ENCODE peak calls at places on chromosomes 7 and 10, in five cellular contexts. V, X, L, Y and R are unnamed samples.

GRCh38 chr7:6186578-6186977 is 85.8 kb downstream of the CYTH3 start:
- DNase-seq in V (no peak), X (no peak), L (peak), Y (no peak), R (no peak)

GRCh38 chr10:132018446-132018845 is 36.7 kb upstream of the BNIP3 start:
- DNase-seq in V (no peak), X (no peak), L (no peak), Y (no peak), R (no peak)

GRCh38 chr7:29564455-29565185 is 985 bp downstream of the PRR15 start:
- DNase-seq in V (peak), X (peak), L (peak), Y (no peak), R (peak)

GRCh38 chr7:38518516-38518915 is 112.7 kb downstream of the AMPH start:
- DNase-seq in V (no peak), X (no peak), L (peak), Y (no peak), R (no peak)

GRCh38 chr7:148987751-148988512 is 40.4 kb downstream of the PDIA4 start:
- DNase-seq in V (no peak), X (peak), L (peak), Y (peak), R (peak)

GRCh38 chr7:98641646-98642489 is 24.8 kb downstream of the NPTX2 start:
- DNase-seq in V (no peak), X (no peak), L (no peak), Y (peak), R (no peak)

GRCh38 chr10:59985639-59986038 is 79.3 kb upstream of the CCDC6 start:
- DNase-seq in V (no peak), X (no peak), L (no peak), Y (no peak), R (no peak)

GRCh38 chr10:2048337-2048973 is 311.1 kb upstream of the ADARB2 start:
- DNase-seq in V (no peak), X (no peak), L (no peak), Y (no peak), R (no peak)

GRCh38 chr10:94991243-94991888 is 52.9 kb downstream of the CYP2C9 start:
- DNase-seq in V (peak), X (peak), L (no peak), Y (no peak), R (peak)

GRCh38 chr7:67738145-67738544 is 741.5 kb downstream of the TYW1 start:
- DNase-seq in V (no peak), X (no peak), L (no peak), Y (no peak), R (no peak)

GRCh38 chr7:103499976-103500375 is 54.0 kb upstream of the SLC26A5 start:
- DNase-seq in V (no peak), X (peak), L (peak), Y (no peak), R (no peak)

GRCh38 chr10:102549549-102549948 is 45.8 kb downstream of the SUFU start:
- DNase-seq in V (no peak), X (no peak), L (no peak), Y (no peak), R (no peak)

GRCh38 chr7:95509199-95509598 is 23.5 kb downstream of the ASB4 start:
- DNase-seq in V (peak), X (no peak), L (peak), Y (peak), R (peak)

GRCh38 chr7:42812779-42813178 is 99.1 kb downstream of the C7orf25 start:
- DNase-seq in V (no peak), X (no peak), L (no peak), Y (no peak), R (no peak)

GRCh38 chr10:43076311-43076875 is 476 bp upstream of the RET start:
- DNase-seq in V (peak), X (no peak), L (no peak), Y (no peak), R (no peak)

GRCh38 chr10:131269776-131270460 is 41.6 kb downstream of the TCERG1L start:
- DNase-seq in V (no peak), X (no peak), L (no peak), Y (no peak), R (no peak)

GRCh38 chr7:35255909-35256876 is 2.3 kb upstream of the TBX20 start:
- DNase-seq in V (peak), X (no peak), L (no peak), Y (peak), R (no peak)
- H2AFZ ChIP-seq in V (no peak), X (no peak), L (no peak), Y (no peak), R (no peak)

GRCh38 chr7:20219062-20219445 is 1.9 kb upstream of the MACC1 start:
- DNase-seq in V (no peak), X (no peak), L (no peak), Y (no peak), R (no peak)

GRCh38 chr7:20220824-20221547 is 3.8 kb upstream of the MACC1 start:
- DNase-seq in V (no peak), X (peak), L (peak), Y (no peak), R (no peak)

GRCh38 chr7:20220293-20220755 is 3.1 kb upstream of the MACC1 start:
- DNase-seq in V (no peak), X (no peak), L (no peak), Y (peak), R (no peak)

GRCh38 chr7:20218261-20218660 is 1.1 kb upstream of the MACC1 start:
- DNase-seq in V (no peak), X (peak), L (no peak), Y (no peak), R (no peak)

DNA sequence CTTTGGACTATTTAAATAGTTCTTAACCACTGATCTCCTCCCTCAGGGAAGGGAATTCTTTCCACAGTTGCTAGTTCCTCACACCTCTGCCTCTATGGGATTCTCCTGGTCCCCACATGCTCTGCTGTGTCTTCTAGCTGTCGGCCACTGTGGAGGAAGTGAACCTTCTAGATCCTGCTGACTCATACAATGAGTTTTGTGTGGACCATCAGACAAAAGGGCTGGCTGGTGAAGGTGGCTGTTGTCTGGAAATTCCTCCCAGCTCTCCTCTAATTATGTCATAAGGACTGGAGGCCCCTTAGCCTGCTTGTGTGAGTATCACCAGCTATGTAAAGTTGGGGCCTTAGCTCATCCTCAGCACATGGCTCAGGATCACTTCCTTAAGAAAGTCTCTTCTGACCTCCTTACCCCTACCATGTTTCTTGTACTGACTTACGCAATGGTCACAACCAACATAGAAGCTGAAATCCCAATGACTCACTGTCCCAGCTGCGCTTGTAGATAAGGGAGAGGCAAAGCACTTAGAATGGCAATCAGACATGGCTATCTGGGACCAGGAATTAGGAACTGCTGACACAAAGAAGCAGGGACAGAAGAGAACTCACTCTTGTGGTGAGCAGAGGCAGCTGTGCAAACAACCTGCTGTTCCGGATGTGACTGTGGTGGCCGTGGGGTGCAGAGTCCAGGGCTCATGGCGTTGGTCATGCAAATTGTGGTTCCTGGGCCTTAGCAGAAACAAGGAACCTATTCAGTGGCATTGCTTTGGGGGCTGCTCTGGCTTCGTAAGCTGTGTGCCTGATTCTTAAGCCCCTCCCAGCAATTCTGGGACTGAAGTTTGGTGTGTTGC is 2.5 kb upstream of the MACC1 start:
- DNase-seq in V (peak), X (peak), L (peak), Y (peak), R (peak)
- H2AFZ ChIP-seq in V (no peak), X (no peak), L (peak), Y (peak), R (no peak)

DNA sequence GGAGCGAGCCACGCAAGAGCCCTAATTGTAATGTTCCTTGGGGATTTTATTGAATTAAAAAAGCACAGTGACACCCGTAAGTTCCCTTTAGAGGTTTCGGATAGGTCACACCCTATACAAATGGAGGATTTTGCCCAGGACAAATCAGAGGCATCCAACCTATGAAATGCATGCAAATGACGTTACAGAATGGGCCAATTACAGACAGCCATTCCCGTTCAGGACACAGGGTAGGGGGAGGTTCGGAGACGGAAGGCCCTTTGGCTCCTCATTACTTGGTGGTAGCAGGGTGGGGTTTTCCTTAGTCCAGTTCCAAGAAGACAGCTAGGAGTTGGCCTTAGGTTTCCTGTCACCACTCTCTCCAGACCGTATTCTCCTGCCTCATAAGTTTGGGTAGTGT is 754.1 kb downstream of the IPMK start:
- DNase-seq in V (no peak), X (no peak), L (no peak), Y (no peak), R (no peak)
- H2AFZ ChIP-seq in V (peak), X (no peak), L (no peak), Y (no peak), R (no peak)

DNA sequence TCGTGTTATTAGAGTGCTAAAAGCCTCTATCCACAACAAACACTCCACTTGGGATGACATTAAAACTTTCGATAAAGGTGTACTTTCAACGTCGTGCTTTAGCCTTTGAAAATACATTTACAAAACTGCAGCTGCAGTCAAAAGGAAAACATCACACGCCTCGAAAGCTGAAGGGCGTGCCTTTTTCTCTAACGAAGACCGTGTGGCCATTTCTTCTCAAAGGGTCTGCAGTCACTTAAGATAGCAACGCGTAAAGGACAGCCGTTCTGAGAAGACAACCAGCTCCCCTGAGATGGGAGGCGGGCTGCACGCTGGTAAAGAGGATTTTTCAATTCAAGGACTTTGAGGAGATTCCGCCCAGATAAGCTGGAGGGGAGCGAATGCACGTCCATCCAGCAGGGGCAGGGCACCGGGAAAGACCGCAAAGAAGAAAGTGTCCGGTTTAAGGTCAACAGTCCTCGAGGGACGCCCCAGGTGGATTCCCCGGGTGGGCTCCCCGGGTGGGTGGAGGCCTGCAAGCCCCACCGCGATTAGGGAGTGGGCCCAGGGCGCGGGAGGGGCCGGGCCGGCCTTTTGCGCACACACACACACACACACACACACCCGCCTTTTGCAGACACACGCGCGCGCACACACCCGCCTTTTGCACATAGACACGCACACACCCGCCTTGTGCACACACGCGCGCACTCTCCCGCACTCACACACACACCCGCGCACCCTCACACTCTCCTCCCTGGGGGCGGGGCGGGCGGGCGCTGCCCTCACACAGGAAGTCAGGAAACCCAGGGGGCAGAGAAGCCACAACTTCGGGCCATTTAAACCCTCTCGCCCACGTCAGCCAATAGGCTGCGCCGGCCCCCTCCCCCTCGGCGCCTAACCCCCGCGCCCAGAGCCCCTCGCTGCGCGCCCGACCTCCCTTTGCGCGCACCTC is 767 bp downstream of the ARHGAP12 start:
- DNase-seq in V (peak), X (peak), L (peak), Y (peak), R (peak)
- H2AFZ ChIP-seq in V (no peak), X (peak), L (peak), Y (peak), R (peak)

DNA sequence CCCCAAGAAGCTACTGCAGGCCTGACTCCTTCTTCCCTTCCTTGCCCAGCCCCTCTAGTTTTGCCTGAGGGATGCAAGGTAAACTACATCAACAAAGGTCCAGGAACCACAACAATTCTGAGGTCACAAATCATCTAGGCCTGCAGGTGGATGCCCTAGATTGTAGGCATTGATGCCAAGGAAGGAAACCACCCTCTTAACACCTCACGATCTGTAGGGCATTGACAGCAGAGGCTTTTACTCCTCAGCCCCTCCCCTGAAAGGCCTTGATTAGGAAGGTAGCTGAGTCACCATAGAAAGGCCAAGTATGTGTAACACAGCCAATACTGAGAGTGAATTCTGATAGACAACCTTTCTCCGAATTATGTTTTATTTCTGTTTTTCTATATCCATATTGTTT is 46.7 kb upstream of the FAM3C start:
- DNase-seq in V (no peak), X (peak), L (no peak), Y (no peak), R (no peak)
- H2AFZ ChIP-seq in V (no peak), X (no peak), L (no peak), Y (peak), R (no peak)

GRCh38 chr10:100571069-100571817 is 35.5 kb downstream of the HIF1AN start:
- DNase-seq in V (peak), X (no peak), L (no peak), Y (no peak), R (no peak)
- H2AFZ ChIP-seq in V (no peak), X (no peak), L (no peak), Y (no peak), R (no peak)

DNA sequence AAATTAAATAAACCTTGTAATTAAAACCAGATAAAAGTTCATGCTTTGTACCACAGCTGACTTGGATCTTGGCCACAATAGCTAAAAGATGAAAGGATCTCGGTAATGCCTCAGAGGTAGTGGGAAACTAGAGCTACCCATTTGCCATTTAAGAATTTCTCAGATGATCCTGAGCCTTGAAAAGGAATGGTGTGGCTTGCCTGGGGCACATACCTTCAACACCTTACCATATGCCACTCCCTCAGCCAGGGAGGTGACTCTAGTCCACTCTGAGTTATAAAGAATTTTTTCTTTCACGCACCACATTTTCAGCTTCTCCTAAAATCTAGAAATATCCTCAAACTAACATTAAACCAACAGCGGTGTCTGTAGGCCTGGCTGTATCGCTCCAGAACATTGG is 516.3 kb upstream of the TEX47 start:
- DNase-seq in V (no peak), X (no peak), L (no peak), Y (no peak), R (no peak)
- H2AFZ ChIP-seq in V (no peak), X (no peak), L (no peak), Y (no peak), R (no peak)

DNA sequence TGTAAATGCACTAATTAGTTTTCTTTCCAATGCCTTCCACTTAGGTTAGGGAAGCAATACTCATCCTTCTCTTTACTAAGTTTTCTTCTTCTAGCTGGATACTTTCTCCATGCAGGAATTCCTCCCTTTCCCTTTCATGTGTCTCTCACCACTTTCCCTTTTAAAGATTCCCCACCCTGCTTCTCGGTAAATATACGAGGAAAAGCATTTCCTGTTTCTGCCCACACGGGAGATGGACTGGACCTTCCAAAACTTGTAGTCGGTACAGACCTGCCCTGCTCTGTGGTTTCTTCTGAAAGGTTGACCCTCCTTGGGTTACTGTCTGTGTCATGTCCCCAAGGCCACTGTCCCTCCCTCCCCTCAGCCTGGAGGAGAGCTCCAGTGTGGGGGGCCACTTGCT is 58.9 kb upstream of the LYZL2 start:
- DNase-seq in V (no peak), X (no peak), L (no peak), Y (no peak), R (no peak)
- H2AFZ ChIP-seq in V (no peak), X (peak), L (peak), Y (peak), R (no peak)

GRCh38 chr10:129870042-129870757 is 93.9 kb downstream of the EBF3 start:
- DNase-seq in V (no peak), X (no peak), L (no peak), Y (no peak), R (no peak)
- H2AFZ ChIP-seq in V (no peak), X (no peak), L (no peak), Y (no peak), R (no peak)